ENCODE peak calls at places on chromosome 17, in eight cellular contexts. One of them, this sample, is unnamed.

GRCh38 chr17:43598359-43599045 is 52.4 kb upstream of the ETV4 start:
- DNase-seq in pancreas: no peak
- DNase-seq in BJ: no peak
- DNase-seq in psoas muscle: no peak
- DNase-seq in fibroblast of pulmonary artery: no peak
- DNase-seq in neural progenitor cell: no peak
- DNase-seq in AG09309: no peak
- DNase-seq in body of pancreas: no peak
- DNase-seq in this sample: no peak

GRCh38 chr17:65902831-65903549 is 288.9 kb downstream of the CEP112 start:
- DNase-seq in BJ: no peak
- DNase-seq in AG09309: no peak
- DNase-seq in psoas muscle: no peak
- DNase-seq in fibroblast of pulmonary artery: no peak
- DNase-seq in body of pancreas: peak; percentile 50
- DNase-seq in pancreas: peak; percentile 47
- DNase-seq in neural progenitor cell: peak; percentile 43
- DNase-seq in this sample: peak; percentile 71

GRCh38 chr17:36578671-36579070 is 13.0 kb upstream of the DHRS11 start:
- DNase-seq in psoas muscle: no peak
- DNase-seq in AG09309: no peak
- DNase-seq in BJ: no peak
- DNase-seq in pancreas: no peak
- DNase-seq in neural progenitor cell: no peak
- DNase-seq in body of pancreas: no peak
- DNase-seq in fibroblast of pulmonary artery: no peak
- DNase-seq in this sample: no peak

GRCh38 chr17:49235896-49236295 is 5.3 kb upstream of the PHOSPHO1 start:
- DNase-seq in BJ: no peak
- DNase-seq in AG09309: no peak
- DNase-seq in pancreas: no peak
- DNase-seq in fibroblast of pulmonary artery: no peak
- DNase-seq in body of pancreas: no peak
- DNase-seq in neural progenitor cell: no peak
- DNase-seq in psoas muscle: no peak
- DNase-seq in this sample: no peak

GRCh38 chr17:45364531-45365390 is 47.9 kb upstream of the MAP3K14 start:
- DNase-seq in body of pancreas: no peak
- DNase-seq in fibroblast of pulmonary artery: peak; percentile 60
- DNase-seq in BJ: no peak
- DNase-seq in pancreas: no peak
- DNase-seq in psoas muscle: no peak
- DNase-seq in neural progenitor cell: peak; percentile 66
- DNase-seq in AG09309: no peak
- DNase-seq in this sample: no peak

GRCh38 chr17:41333098-41333497 is 17.5 kb downstream of the KRT33A start:
- DNase-seq in psoas muscle: no peak
- DNase-seq in neural progenitor cell: no peak
- DNase-seq in pancreas: no peak
- DNase-seq in fibroblast of pulmonary artery: no peak
- DNase-seq in BJ: no peak
- DNase-seq in body of pancreas: no peak
- DNase-seq in AG09309: no peak
- DNase-seq in this sample: no peak

GRCh38 chr17:44628234-44629188 is 27.8 kb upstream of the MEIOC start:
- DNase-seq in pancreas: peak; percentile 68
- DNase-seq in body of pancreas: peak; percentile 67
- DNase-seq in psoas muscle: peak; percentile 54
- DNase-seq in AG09309: no peak
- DNase-seq in neural progenitor cell: peak; percentile 96
- DNase-seq in BJ: no peak
- DNase-seq in fibroblast of pulmonary artery: peak; percentile 15
- DNase-seq in this sample: no peak

GRCh38 chr17:60091908-60092331 is 13.2 kb upstream of the HEATR6 start:
- DNase-seq in body of pancreas: no peak
- DNase-seq in psoas muscle: no peak
- DNase-seq in AG09309: peak; percentile 64
- DNase-seq in BJ: no peak
- DNase-seq in fibroblast of pulmonary artery: peak; percentile 55
- DNase-seq in pancreas: no peak
- DNase-seq in neural progenitor cell: no peak
- DNase-seq in this sample: peak; percentile 49

GRCh38 chr17:18319604-18320256 is 4.6 kb downstream of the SMCR8 start:
- DNase-seq in body of pancreas: no peak
- DNase-seq in fibroblast of pulmonary artery: peak; percentile 79
- DNase-seq in pancreas: no peak
- DNase-seq in psoas muscle: no peak
- DNase-seq in BJ: no peak
- DNase-seq in AG09309: peak; percentile 47
- DNase-seq in neural progenitor cell: peak; percentile 80
- DNase-seq in this sample: peak; percentile 20

GRCh38 chr17:67829331-67829730 is 4.0 kb downstream of the BPTF start:
- DNase-seq in AG09309: no peak
- DNase-seq in pancreas: no peak
- DNase-seq in BJ: no peak
- DNase-seq in neural progenitor cell: peak; percentile 9
- DNase-seq in body of pancreas: no peak
- DNase-seq in fibroblast of pulmonary artery: no peak
- DNase-seq in psoas muscle: no peak
- DNase-seq in this sample: no peak

GRCh38 chr17:66260265-66260664 is 31.1 kb upstream of the APOH start:
- DNase-seq in AG09309: no peak
- DNase-seq in body of pancreas: no peak
- DNase-seq in psoas muscle: no peak
- DNase-seq in BJ: no peak
- DNase-seq in pancreas: no peak
- DNase-seq in fibroblast of pulmonary artery: no peak
- DNase-seq in neural progenitor cell: peak; percentile 57
- DNase-seq in this sample: no peak

GRCh38 chr17:45976755-45977505 is 22.1 kb upstream of the STH start:
- DNase-seq in fibroblast of pulmonary artery: peak; percentile 24
- DNase-seq in AG09309: no peak
- DNase-seq in body of pancreas: no peak
- DNase-seq in pancreas: no peak
- DNase-seq in neural progenitor cell: no peak
- DNase-seq in BJ: no peak
- DNase-seq in psoas muscle: peak; percentile 84
- DNase-seq in this sample: no peak

GRCh38 chr17:37191219-37191618 is 184.6 kb upstream of the C17orf78 start:
- DNase-seq in pancreas: no peak
- DNase-seq in BJ: no peak
- DNase-seq in fibroblast of pulmonary artery: no peak
- DNase-seq in neural progenitor cell: no peak
- DNase-seq in body of pancreas: no peak
- DNase-seq in psoas muscle: no peak
- DNase-seq in AG09309: no peak
- DNase-seq in this sample: no peak

GRCh38 chr17:75647061-75647460 is 13.8 kb downstream of the SMIM5 start:
- DNase-seq in fibroblast of pulmonary artery: no peak
- DNase-seq in body of pancreas: no peak
- DNase-seq in neural progenitor cell: no peak
- DNase-seq in pancreas: no peak
- DNase-seq in psoas muscle: no peak
- DNase-seq in AG09309: no peak
- DNase-seq in BJ: no peak
- DNase-seq in this sample: no peak

GRCh38 chr17:77208856-77209255 is 68.1 kb downstream of the SEC14L1 start:
- DNase-seq in fibroblast of pulmonary artery: no peak
- DNase-seq in AG09309: no peak
- DNase-seq in pancreas: no peak
- DNase-seq in BJ: peak; percentile 43
- DNase-seq in body of pancreas: no peak
- DNase-seq in psoas muscle: no peak
- DNase-seq in neural progenitor cell: no peak
- DNase-seq in this sample: no peak

GRCh38 chr17:29246638-29247037 is at the start of gene CRYBA1:
- DNase-seq in body of pancreas: no peak
- DNase-seq in BJ: no peak
- DNase-seq in neural progenitor cell: peak; percentile 83
- DNase-seq in pancreas: no peak
- DNase-seq in AG09309: no peak
- DNase-seq in fibroblast of pulmonary artery: no peak
- DNase-seq in psoas muscle: no peak
- DNase-seq in this sample: no peak

GRCh38 chr17:49104511-49105074 is 28.0 kb upstream of the B4GALNT2 start:
- DNase-seq in neural progenitor cell: no peak
- DNase-seq in AG09309: no peak
- DNase-seq in body of pancreas: no peak
- DNase-seq in pancreas: no peak
- DNase-seq in BJ: peak; percentile 36
- DNase-seq in fibroblast of pulmonary artery: no peak
- DNase-seq in psoas muscle: no peak
- DNase-seq in this sample: no peak

GRCh38 chr17:75970011-75970523 is 8.9 kb downstream of the ACOX1 start:
- DNase-seq in BJ: no peak
- DNase-seq in neural progenitor cell: no peak
- DNase-seq in psoas muscle: no peak
- DNase-seq in AG09309: no peak
- DNase-seq in pancreas: no peak
- DNase-seq in body of pancreas: no peak
- DNase-seq in fibroblast of pulmonary artery: peak; percentile 58
- DNase-seq in this sample: no peak

GRCh38 chr17:9467518-9467917 is 108.1 kb downstream of the STX8 start:
- DNase-seq in pancreas: no peak
- DNase-seq in fibroblast of pulmonary artery: no peak
- DNase-seq in psoas muscle: no peak
- DNase-seq in AG09309: no peak
- DNase-seq in body of pancreas: peak; percentile 33
- DNase-seq in BJ: no peak
- DNase-seq in neural progenitor cell: peak; percentile 48
- DNase-seq in this sample: no peak
- TF ChIP-seq CTCF in pancreas: no peak
- TF ChIP-seq CTCF in fibroblast of pulmonary artery: no peak
- TF ChIP-seq CTCF in psoas muscle: no peak
- TF ChIP-seq CTCF in AG09309: no peak
- TF ChIP-seq CTCF in body of pancreas: no peak
- TF ChIP-seq CTCF in BJ: no peak
- TF ChIP-seq CTCF in neural progenitor cell: peak; percentile 54
- TF ChIP-seq CTCF in this sample: peak; percentile 17

GRCh38 chr17:56917559-56918296 is 3.9 kb upstream of the TRIM25 start:
- DNase-seq in body of pancreas: no peak
- DNase-seq in BJ: no peak
- DNase-seq in fibroblast of pulmonary artery: peak; percentile 14
- DNase-seq in neural progenitor cell: no peak
- DNase-seq in pancreas: no peak
- DNase-seq in psoas muscle: no peak
- DNase-seq in AG09309: no peak
- DNase-seq in this sample: no peak

GRCh38 chr17:56913000-56913866 is 616 bp downstream of the TRIM25 start:
- DNase-seq in pancreas: peak; percentile 34
- DNase-seq in fibroblast of pulmonary artery: peak; percentile 10
- DNase-seq in BJ: no peak
- DNase-seq in body of pancreas: no peak
- DNase-seq in AG09309: no peak
- DNase-seq in neural progenitor cell: peak; percentile 59
- DNase-seq in psoas muscle: no peak
- DNase-seq in this sample: no peak

GRCh38 chr17:56912105-56912999 is 1.5 kb downstream of the TRIM25 start:
- DNase-seq in fibroblast of pulmonary artery: no peak
- DNase-seq in psoas muscle: peak; percentile 87
- DNase-seq in BJ: no peak
- DNase-seq in neural progenitor cell: no peak
- DNase-seq in pancreas: no peak
- DNase-seq in body of pancreas: peak; percentile 54
- DNase-seq in AG09309: no peak
- DNase-seq in this sample: no peak

GRCh38 chr17:56913867-56914640 is at the start of gene TRIM25:
- DNase-seq in fibroblast of pulmonary artery: peak; percentile 86
- DNase-seq in psoas muscle: peak; percentile 93
- DNase-seq in pancreas: peak; percentile 93
- DNase-seq in body of pancreas: peak; percentile 95
- DNase-seq in AG09309: peak; percentile 38
- DNase-seq in BJ: peak; percentile 31
- DNase-seq in neural progenitor cell: peak; percentile 88
- DNase-seq in this sample: peak; percentile 26

DNA sequence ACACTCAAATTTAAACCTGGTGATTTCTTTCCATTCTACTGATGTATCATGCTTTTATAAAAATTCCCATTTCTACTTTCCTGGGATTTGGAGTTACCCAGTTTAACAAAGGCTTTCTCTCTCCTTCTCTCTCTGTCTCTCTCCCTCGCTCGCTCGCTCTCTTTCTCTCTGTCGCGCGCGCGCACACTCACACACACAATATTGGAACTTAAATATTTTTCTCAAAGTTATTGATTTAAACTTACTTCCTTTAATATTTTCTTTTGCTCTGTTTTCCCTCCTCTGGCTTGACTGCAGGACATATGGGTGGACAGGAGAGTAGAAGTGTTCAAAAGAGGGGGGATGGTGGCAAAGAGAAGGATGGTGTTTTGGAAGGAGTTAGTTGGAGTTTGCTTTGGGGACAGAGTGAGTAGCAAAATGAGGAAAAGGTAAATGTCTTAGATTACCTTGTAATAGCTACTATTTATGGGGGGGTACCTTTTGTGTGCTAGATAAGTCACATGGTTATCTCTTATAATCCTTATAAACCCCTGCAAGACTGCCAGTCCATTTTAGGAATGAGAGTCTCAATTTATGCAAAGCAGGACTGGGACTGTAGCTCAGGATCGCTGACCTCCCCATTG is 903 bp upstream of the TRIM25 start:
- DNase-seq in psoas muscle: no peak
- DNase-seq in fibroblast of pulmonary artery: peak; percentile 13
- DNase-seq in body of pancreas: peak; percentile 14
- DNase-seq in BJ: no peak
- DNase-seq in neural progenitor cell: no peak
- DNase-seq in pancreas: no peak
- DNase-seq in AG09309: no peak
- DNase-seq in this sample: no peak
- H3K4me3 ChIP-seq in psoas muscle: peak overlapping the region; percentile 81
- H3K4me3 ChIP-seq in fibroblast of pulmonary artery: peak overlapping the region; percentile 87
- H3K4me3 ChIP-seq in body of pancreas: peak overlapping the region; percentile 90
- H3K4me3 ChIP-seq in BJ: peak overlapping the region; percentile 86
- H3K4me3 ChIP-seq in neural progenitor cell: peak overlapping the region; percentile 65
- H3K4me3 ChIP-seq in pancreas: peak overlapping the region; percentile 68
- H3K4me3 ChIP-seq in AG09309: peak overlapping the region; percentile 82
- H3K4me3 ChIP-seq in this sample: peak overlapping the region; percentile 67

DNA sequence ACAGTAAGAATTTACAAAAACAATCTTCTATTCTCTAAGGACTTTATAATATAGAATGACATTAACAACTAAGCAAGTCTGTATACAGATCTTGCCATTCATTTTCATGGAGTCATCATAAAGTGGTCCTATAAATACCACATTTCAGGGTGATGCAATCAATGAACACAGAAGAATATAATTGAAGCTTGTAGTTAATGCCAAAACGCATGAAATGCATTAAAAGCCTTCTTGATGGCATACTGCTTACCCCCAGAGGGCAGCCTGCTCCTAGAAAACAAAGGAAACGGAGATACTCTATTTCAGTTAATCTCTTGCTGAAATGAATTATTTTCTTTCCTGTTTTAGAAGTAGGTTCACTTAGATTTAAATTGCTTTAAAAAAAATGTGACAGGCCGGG is 45.2 kb upstream of the STAC2 start:
- DNase-seq in psoas muscle: no peak
- DNase-seq in AG09309: peak; percentile 87
- DNase-seq in neural progenitor cell: no peak
- DNase-seq in pancreas: no peak
- DNase-seq in body of pancreas: no peak
- DNase-seq in fibroblast of pulmonary artery: peak; percentile 74
- DNase-seq in BJ: peak; percentile 53
- DNase-seq in this sample: peak; percentile 11
- TF ChIP-seq CTCF in psoas muscle: peak; percentile 38
- TF ChIP-seq CTCF in AG09309: peak; percentile 73
- TF ChIP-seq CTCF in neural progenitor cell: peak; percentile 19
- TF ChIP-seq CTCF in pancreas: no peak
- TF ChIP-seq CTCF in body of pancreas: no peak
- TF ChIP-seq CTCF in fibroblast of pulmonary artery: peak; percentile 59
- TF ChIP-seq CTCF in BJ: peak; percentile 71
- TF ChIP-seq CTCF in this sample: peak; percentile 37

GRCh38 chr17:58565389-58566311 is 51.2 kb upstream of the MTMR4 start:
- DNase-seq in fibroblast of pulmonary artery: no peak
- DNase-seq in psoas muscle: no peak
- DNase-seq in pancreas: no peak
- DNase-seq in body of pancreas: no peak
- DNase-seq in BJ: no peak
- DNase-seq in neural progenitor cell: no peak
- DNase-seq in AG09309: no peak
- DNase-seq in this sample: no peak
- H3K4me3 ChIP-seq in fibroblast of pulmonary artery: no peak overlapping the region
- H3K4me3 ChIP-seq in psoas muscle: no peak overlapping the region
- H3K4me3 ChIP-seq in pancreas: no peak overlapping the region
- H3K4me3 ChIP-seq in body of pancreas: no peak overlapping the region
- H3K4me3 ChIP-seq in BJ: no peak overlapping the region
- H3K4me3 ChIP-seq in neural progenitor cell: no peak overlapping the region
- H3K4me3 ChIP-seq in AG09309: no peak overlapping the region
- H3K4me3 ChIP-seq in this sample: no peak overlapping the region